ENCODE peak calls at places on chromosomes 12 and 14, in six cellular contexts. One of them, this sample, is unnamed.

GRCh38 chr12:50569321-50569720 is 64.5 kb downstream of the DIP2B start:
- DNase-seq in neural progenitor cell: peak; percentile 47
- DNase-seq in A549: no peak
- DNase-seq in psoas muscle: no peak
- DNase-seq in mammary epithelial cell: no peak
- DNase-seq in body of pancreas: no peak
- DNase-seq in this sample: no peak

GRCh38 chr14:39469094-39469710 is 37.0 kb upstream of the FBXO33 start:
- DNase-seq in neural progenitor cell: peak; percentile 28
- DNase-seq in A549: peak; percentile 35
- DNase-seq in psoas muscle: no peak
- DNase-seq in mammary epithelial cell: no peak
- DNase-seq in body of pancreas: peak; percentile 10
- DNase-seq in this sample: peak; percentile 83

GRCh38 chr12:1801285-1801975 is 18.9 kb upstream of the LRTM2 start:
- DNase-seq in neural progenitor cell: no peak
- DNase-seq in A549: no peak
- DNase-seq in psoas muscle: no peak
- DNase-seq in mammary epithelial cell: no peak
- DNase-seq in body of pancreas: no peak
- DNase-seq in this sample: no peak

GRCh38 chr12:127438512-127439244 is 828.3 kb upstream of the TMEM132C start:
- DNase-seq in neural progenitor cell: no peak
- DNase-seq in A549: no peak
- DNase-seq in psoas muscle: no peak
- DNase-seq in mammary epithelial cell: no peak
- DNase-seq in body of pancreas: no peak
- DNase-seq in this sample: no peak

GRCh38 chr14:90344920-90345557 is 13.3 kb upstream of the NRDE2 start:
- DNase-seq in neural progenitor cell: no peak
- DNase-seq in A549: no peak
- DNase-seq in psoas muscle: no peak
- DNase-seq in mammary epithelial cell: peak; percentile 84
- DNase-seq in body of pancreas: no peak
- DNase-seq in this sample: no peak

GRCh38 chr12:114443607-114444421 is 37.9 kb upstream of the TBX5 start:
- DNase-seq in neural progenitor cell: peak; percentile 59
- DNase-seq in A549: no peak
- DNase-seq in psoas muscle: no peak
- DNase-seq in mammary epithelial cell: no peak
- DNase-seq in body of pancreas: no peak
- DNase-seq in this sample: no peak

GRCh38 chr12:18261906-18262305 is 588 bp downstream of the PIK3C2G start:
- DNase-seq in neural progenitor cell: no peak
- DNase-seq in A549: no peak
- DNase-seq in psoas muscle: no peak
- DNase-seq in mammary epithelial cell: peak; percentile 77
- DNase-seq in body of pancreas: no peak
- DNase-seq in this sample: no peak

GRCh38 chr12:3158851-3159465 is 81.8 kb downstream of the TSPAN9 start:
- DNase-seq in neural progenitor cell: no peak
- DNase-seq in A549: no peak
- DNase-seq in psoas muscle: peak; percentile 38
- DNase-seq in mammary epithelial cell: no peak
- DNase-seq in body of pancreas: no peak
- DNase-seq in this sample: no peak

GRCh38 chr12:15601210-15601800 is 187.9 kb downstream of the EPS8 start:
- DNase-seq in neural progenitor cell: no peak
- DNase-seq in A549: peak; percentile 74
- DNase-seq in psoas muscle: no peak
- DNase-seq in mammary epithelial cell: peak; percentile 87
- DNase-seq in body of pancreas: no peak
- DNase-seq in this sample: no peak

GRCh38 chr14:95297832-95298231 is 21.9 kb downstream of the CLMN start:
- DNase-seq in neural progenitor cell: no peak
- DNase-seq in A549: no peak
- DNase-seq in psoas muscle: no peak
- DNase-seq in mammary epithelial cell: no peak
- DNase-seq in body of pancreas: no peak
- DNase-seq in this sample: no peak

GRCh38 chr14:94171208-94171607 is 2.9 kb upstream of the PPP4R4 start:
- DNase-seq in neural progenitor cell: no peak
- DNase-seq in A549: no peak
- DNase-seq in psoas muscle: peak; percentile 57
- DNase-seq in mammary epithelial cell: peak; percentile 86
- DNase-seq in body of pancreas: no peak
- DNase-seq in this sample: no peak

GRCh38 chr12:75666126-75666979 is 154.9 kb upstream of the KRR1 start:
- DNase-seq in neural progenitor cell: peak; percentile 20
- DNase-seq in A549: peak; percentile 16
- DNase-seq in psoas muscle: no peak
- DNase-seq in mammary epithelial cell: peak; percentile 24
- DNase-seq in body of pancreas: no peak
- DNase-seq in this sample: no peak

GRCh38 chr14:61388976-61389576 is 67.7 kb downstream of the PRKCH start:
- DNase-seq in neural progenitor cell: no peak
- DNase-seq in A549: peak; percentile 6
- DNase-seq in psoas muscle: no peak
- DNase-seq in mammary epithelial cell: peak; percentile 68
- DNase-seq in body of pancreas: no peak
- DNase-seq in this sample: no peak

GRCh38 chr14:98186140-98186539 is 1085.9 kb downstream of the BCL11B start:
- DNase-seq in neural progenitor cell: no peak
- DNase-seq in A549: no peak
- DNase-seq in psoas muscle: no peak
- DNase-seq in mammary epithelial cell: peak; percentile 74
- DNase-seq in body of pancreas: no peak
- DNase-seq in this sample: no peak

GRCh38 chr12:45259732-45260480 is 44.0 kb downstream of the ANO6 start:
- DNase-seq in neural progenitor cell: peak; percentile 50
- DNase-seq in A549: peak; percentile 46
- DNase-seq in psoas muscle: no peak
- DNase-seq in mammary epithelial cell: peak; percentile 44
- DNase-seq in body of pancreas: no peak
- DNase-seq in this sample: no peak

GRCh38 chr12:4956054-4956453 is 46.3 kb downstream of the KCNA1 start:
- DNase-seq in neural progenitor cell: no peak
- DNase-seq in A549: no peak
- DNase-seq in psoas muscle: no peak
- DNase-seq in mammary epithelial cell: no peak
- DNase-seq in body of pancreas: no peak
- DNase-seq in this sample: no peak

GRCh38 chr12:118982308-118982707 is 967 bp downstream of the SRRM4 start:
- DNase-seq in neural progenitor cell: no peak
- DNase-seq in A549: no peak
- DNase-seq in psoas muscle: no peak
- DNase-seq in mammary epithelial cell: no peak
- DNase-seq in body of pancreas: no peak
- DNase-seq in this sample: no peak

GRCh38 chr14:63891148-63891964 is 38.6 kb downstream of the SYNE2 start:
- DNase-seq in neural progenitor cell: peak; percentile 36
- DNase-seq in A549: no peak
- DNase-seq in psoas muscle: no peak
- DNase-seq in mammary epithelial cell: no peak
- DNase-seq in body of pancreas: peak; percentile 78
- DNase-seq in this sample: no peak

GRCh38 chr12:29152223-29152868 is 3.3 kb downstream of the FAR2 start:
- DNase-seq in neural progenitor cell: no peak
- DNase-seq in A549: no peak
- DNase-seq in psoas muscle: no peak
- DNase-seq in mammary epithelial cell: no peak
- DNase-seq in body of pancreas: no peak
- DNase-seq in this sample: peak; percentile 69

GRCh38 chr14:87067597-87067996 is 925.4 kb downstream of the GALC start:
- DNase-seq in neural progenitor cell: no peak
- DNase-seq in A549: no peak
- DNase-seq in psoas muscle: no peak
- DNase-seq in mammary epithelial cell: no peak
- DNase-seq in body of pancreas: no peak
- DNase-seq in this sample: no peak

GRCh38 chr14:68676511-68676943 is 116.3 kb downstream of the ZFP36L1 start:
- DNase-seq in neural progenitor cell: peak; percentile 64
- DNase-seq in A549: no peak
- DNase-seq in psoas muscle: no peak
- DNase-seq in mammary epithelial cell: peak; percentile 98
- DNase-seq in body of pancreas: no peak
- DNase-seq in this sample: no peak

GRCh38 chr12:121181181-121181580 is 28.7 kb upstream of the P2RX4 start:
- DNase-seq in neural progenitor cell: no peak
- DNase-seq in A549: no peak
- DNase-seq in psoas muscle: no peak
- DNase-seq in mammary epithelial cell: no peak
- DNase-seq in body of pancreas: no peak
- DNase-seq in this sample: no peak

GRCh38 chr14:61102549-61103466 is 121.8 kb downstream of the SLC38A6 start:
- DNase-seq in neural progenitor cell: no peak
- DNase-seq in A549: peak; percentile 85
- DNase-seq in psoas muscle: no peak
- DNase-seq in mammary epithelial cell: no peak
- DNase-seq in body of pancreas: no peak
- DNase-seq in this sample: peak; percentile 48

GRCh38 chr12:1518763-1519516 is 75.4 kb downstream of the FBXL14 start:
- DNase-seq in neural progenitor cell: no peak
- DNase-seq in A549: peak; percentile 81
- DNase-seq in psoas muscle: no peak
- DNase-seq in mammary epithelial cell: peak; percentile 93
- DNase-seq in body of pancreas: no peak
- DNase-seq in this sample: no peak

GRCh38 chr12:123532021-123532420 is 1.5 kb downstream of the RILPL1 start:
- DNase-seq in neural progenitor cell: no peak
- DNase-seq in A549: no peak
- DNase-seq in psoas muscle: no peak
- DNase-seq in mammary epithelial cell: peak; percentile 41
- DNase-seq in body of pancreas: peak; percentile 9
- DNase-seq in this sample: peak; percentile 55

GRCh38 chr12:100798799-100799198 is 4.2 kb downstream of the ANO4 start:
- DNase-seq in neural progenitor cell: no peak
- DNase-seq in A549: no peak
- DNase-seq in psoas muscle: no peak
- DNase-seq in mammary epithelial cell: no peak
- DNase-seq in body of pancreas: no peak
- DNase-seq in this sample: no peak

GRCh38 chr14:36254020-36254614 is 66.3 kb downstream of the MBIP start:
- DNase-seq in neural progenitor cell: peak; percentile 44
- DNase-seq in A549: no peak
- DNase-seq in psoas muscle: no peak
- DNase-seq in mammary epithelial cell: peak; percentile 8
- DNase-seq in body of pancreas: no peak
- DNase-seq in this sample: no peak

GRCh38 chr12:122880668-122881067 is 15.3 kb downstream of the VPS37B start:
- DNase-seq in neural progenitor cell: peak; percentile 73
- DNase-seq in A549: peak; percentile 74
- DNase-seq in psoas muscle: no peak
- DNase-seq in mammary epithelial cell: no peak
- DNase-seq in body of pancreas: no peak
- DNase-seq in this sample: peak; percentile 44

GRCh38 chr14:36317650-36318049 is 2.8 kb downstream of the MBIP start:
- DNase-seq in neural progenitor cell: no peak
- DNase-seq in A549: no peak
- DNase-seq in psoas muscle: no peak
- DNase-seq in mammary epithelial cell: peak; percentile 34
- DNase-seq in body of pancreas: no peak
- DNase-seq in this sample: no peak

GRCh38 chr14:46487582-46488350 is 163.8 kb downstream of the RPL10L start:
- DNase-seq in neural progenitor cell: no peak
- DNase-seq in A549: no peak
- DNase-seq in psoas muscle: no peak
- DNase-seq in mammary epithelial cell: no peak
- DNase-seq in body of pancreas: no peak
- DNase-seq in this sample: no peak

GRCh38 chr14:46490150-46490769 is 161.3 kb downstream of the RPL10L start:
- DNase-seq in neural progenitor cell: peak; percentile 57
- DNase-seq in A549: peak; percentile 15
- DNase-seq in psoas muscle: no peak
- DNase-seq in mammary epithelial cell: no peak
- DNase-seq in body of pancreas: no peak
- DNase-seq in this sample: peak; percentile 46

DNA sequence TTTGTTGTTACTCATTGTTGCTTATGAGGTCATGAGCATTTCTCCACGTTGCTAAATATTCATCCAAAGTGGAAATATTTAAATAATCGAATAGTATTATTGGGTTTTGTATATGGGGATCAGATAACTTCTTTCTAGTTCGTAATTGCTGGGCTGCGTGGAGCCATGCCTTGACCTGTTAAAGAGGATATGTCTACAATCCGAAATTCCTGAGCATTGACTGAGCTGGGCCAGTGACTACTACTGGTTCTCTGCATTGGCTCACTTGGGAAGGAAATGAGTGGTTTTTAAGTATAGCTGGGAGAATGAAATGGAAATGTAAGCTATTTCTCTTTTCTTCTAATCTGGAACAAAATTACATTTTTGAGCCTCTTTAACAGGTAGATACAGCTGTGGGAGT is 163.2 kb downstream of the RPL10L start:
- DNase-seq in neural progenitor cell: no peak
- DNase-seq in A549: no peak
- DNase-seq in psoas muscle: no peak
- DNase-seq in mammary epithelial cell: no peak
- DNase-seq in body of pancreas: no peak
- DNase-seq in this sample: no peak
- TF ChIP-seq CTCF in neural progenitor cell: no peak
- TF ChIP-seq CTCF in A549: no peak
- TF ChIP-seq CTCF in psoas muscle: no peak
- TF ChIP-seq CTCF in mammary epithelial cell: no peak
- TF ChIP-seq CTCF in body of pancreas: no peak
- TF ChIP-seq CTCF in this sample: no peak

GRCh38 chr12:16603916-16604575 is 1.9 kb downstream of the LMO3 start:
- DNase-seq in neural progenitor cell: peak; percentile 84
- DNase-seq in A549: no peak
- DNase-seq in psoas muscle: no peak
- DNase-seq in mammary epithelial cell: no peak
- DNase-seq in body of pancreas: peak; percentile 34
- DNase-seq in this sample: no peak
- H3K4me3 ChIP-seq in neural progenitor cell: peak overlapping the region; percentile 62
- H3K4me3 ChIP-seq in A549: no peak overlapping the region
- H3K4me3 ChIP-seq in psoas muscle: peak overlapping the region; percentile 59
- H3K4me3 ChIP-seq in mammary epithelial cell: no peak overlapping the region
- H3K4me3 ChIP-seq in body of pancreas: no peak overlapping the region
- H3K4me3 ChIP-seq in this sample: no peak overlapping the region

GRCh38 chr14:56280843-56281242 is 162.6 kb downstream of the PELI2 start:
- DNase-seq in neural progenitor cell: no peak
- DNase-seq in A549: no peak
- DNase-seq in psoas muscle: no peak
- DNase-seq in mammary epithelial cell: no peak
- DNase-seq in body of pancreas: no peak
- DNase-seq in this sample: no peak
- TF ChIP-seq CTCF in neural progenitor cell: no peak
- TF ChIP-seq CTCF in A549: no peak
- TF ChIP-seq CTCF in psoas muscle: no peak
- TF ChIP-seq CTCF in mammary epithelial cell: peak; percentile 4
- TF ChIP-seq CTCF in body of pancreas: no peak
- TF ChIP-seq CTCF in this sample: no peak

DNA sequence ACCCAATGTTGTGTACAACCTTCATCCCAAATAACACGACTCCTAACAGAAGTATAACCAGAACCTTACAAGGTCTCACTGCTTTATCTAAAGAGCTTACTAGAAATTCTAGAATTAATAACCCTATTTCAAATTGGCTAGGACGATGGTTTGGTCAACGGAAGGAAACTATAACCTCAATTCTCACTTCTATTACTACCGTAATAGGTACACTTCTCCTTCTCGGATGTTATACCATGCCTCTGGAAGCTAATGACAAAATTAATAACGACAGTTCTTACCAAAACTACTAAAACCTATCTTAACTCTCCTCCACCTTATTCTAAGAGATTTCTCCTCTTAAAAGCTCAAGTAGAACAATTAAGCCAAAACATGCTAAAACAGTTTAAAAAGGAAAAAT is 23.6 kb upstream of the UBC start:
- DNase-seq in neural progenitor cell: no peak
- DNase-seq in A549: no peak
- DNase-seq in psoas muscle: no peak
- DNase-seq in mammary epithelial cell: no peak
- DNase-seq in body of pancreas: no peak
- DNase-seq in this sample: peak; percentile 54
- H3K4me3 ChIP-seq in neural progenitor cell: no peak overlapping the region
- H3K4me3 ChIP-seq in A549: peak overlapping the region; percentile 42
- H3K4me3 ChIP-seq in psoas muscle: peak overlapping the region; percentile 66
- H3K4me3 ChIP-seq in mammary epithelial cell: no peak overlapping the region
- H3K4me3 ChIP-seq in body of pancreas: no peak overlapping the region
- H3K4me3 ChIP-seq in this sample: peak overlapping the region; percentile 67